ENCODE peak calls at places on chromosome 1, in six cellular contexts. S, K, O, U, P and J are unnamed samples.
A peak's percentile ranks its signal among the peaks of the same experiment; 100 is the strongest.

GRCh38 chr1:156864796-156865195 is 4.1 kb downstream of the NTRK1 start:
- DNase-seq in S (peak; percentile 39), K (no peak), O (no peak), U (no peak), P (no peak), J (no peak)

GRCh38 chr1:14875781-14876564 is 277.5 kb downstream of the KAZN start:
- DNase-seq in S (no peak), K (no peak), O (peak; percentile 15), U (no peak), P (no peak), J (peak; percentile 62)

GRCh38 chr1:170562644-170563338 is 30.8 kb downstream of the GORAB start:
- DNase-seq in S (peak; percentile 37), K (peak; percentile 49), O (no peak), U (peak; percentile 15), P (peak; percentile 44), J (peak; percentile 85)

GRCh38 chr1:87560961-87561360 is 232.3 kb downstream of the LMO4 start:
- DNase-seq in S (no peak), K (no peak), O (no peak), U (no peak), P (no peak), J (no peak)

GRCh38 chr1:55051621-55052020 is 12.3 kb downstream of the PCSK9 start:
- DNase-seq in S (no peak), K (no peak), O (no peak), U (no peak), P (no peak), J (no peak)

GRCh38 chr1:202249846-202250245 is 56.2 kb downstream of the LGR6 start:
- DNase-seq in S (no peak), K (no peak), O (no peak), U (no peak), P (no peak), J (no peak)

GRCh38 chr1:3948344-3948743 is 48.3 kb upstream of the C1orf174 start:
- DNase-seq in S (no peak), K (no peak), O (no peak), U (no peak), P (no peak), J (no peak)

GRCh38 chr1:4693891-4694290 is 39.5 kb downstream of the AJAP1 start:
- DNase-seq in S (no peak), K (no peak), O (no peak), U (no peak), P (no peak), J (no peak)

GRCh38 chr1:97143236-97143882 is 421.8 kb downstream of the PTBP2 start:
- DNase-seq in S (no peak), K (no peak), O (no peak), U (no peak), P (no peak), J (peak; percentile 28)

GRCh38 chr1:203934651-203935050 is 73.3 kb downstream of the SNRPE start:
- DNase-seq in S (no peak), K (no peak), O (no peak), U (no peak), P (no peak), J (no peak)

GRCh38 chr1:19597463-19598309 is 46.4 kb upstream of the NBL1 start:
- DNase-seq in S (peak; percentile 30), K (no peak), O (no peak), U (no peak), P (no peak), J (no peak)

GRCh38 chr1:214219916-214220315 is 61.0 kb upstream of the SMYD2 start:
- DNase-seq in S (peak; percentile 47), K (no peak), O (no peak), U (no peak), P (no peak), J (no peak)

GRCh38 chr1:108503062-108503740 is 53.1 kb downstream of the NBPF6 start:
- DNase-seq in S (peak; percentile 73), K (no peak), O (peak; percentile 12), U (no peak), P (no peak), J (peak; percentile 9)

GRCh38 chr1:109441105-109441504 is 14.9 kb upstream of the PSMA5 start:
- DNase-seq in S (no peak), K (no peak), O (no peak), U (no peak), P (no peak), J (no peak)

GRCh38 chr1:31019401-31019800 is 46.1 kb downstream of the PUM1 start:
- DNase-seq in S (no peak), K (no peak), O (no peak), U (no peak), P (no peak), J (no peak)

GRCh38 chr1:18154431-18155194 is 47.0 kb downstream of the IGSF21 start:
- DNase-seq in S (no peak), K (no peak), O (peak; percentile 25), U (no peak), P (no peak), J (no peak)

GRCh38 chr1:50422946-50423669 is at the start of gene DMRTA2:
- DNase-seq in S (peak; percentile 56), K (no peak), O (peak; percentile 97), U (no peak), P (no peak), J (no peak)

GRCh38 chr1:181117648-181118449 is 29.3 kb downstream of the IER5 start:
- DNase-seq in S (peak; percentile 73), K (peak; percentile 87), O (peak; percentile 59), U (no peak), P (no peak), J (peak; percentile 83)

GRCh38 chr1:20538760-20539551 is 13.4 kb upstream of the FAM43B start:
- DNase-seq in S (peak; percentile 13), K (no peak), O (no peak), U (no peak), P (no peak), J (no peak)

GRCh38 chr1:117093091-117093534 is 28.4 kb downstream of the TRIM45 start:
- DNase-seq in S (peak; percentile 40), K (no peak), O (peak; percentile 19), U (no peak), P (no peak), J (peak; percentile 96)

GRCh38 chr1:82177190-82177589 is 376.5 kb downstream of the ADGRL2 start:
- DNase-seq in S (no peak), K (no peak), O (no peak), U (no peak), P (no peak), J (no peak)

GRCh38 chr1:204102029-204102611 is 29.2 kb downstream of the SOX13 start:
- DNase-seq in S (no peak), K (no peak), O (no peak), U (no peak), P (no peak), J (no peak)

GRCh38 chr1:84250668-84251067 is 50.8 kb upstream of the SAMD13 start:
- DNase-seq in S (no peak), K (no peak), O (no peak), U (no peak), P (no peak), J (no peak)

GRCh38 chr1:84247425-84248220 is 53.9 kb upstream of the SAMD13 start:
- DNase-seq in S (peak; percentile 95), K (no peak), O (no peak), U (no peak), P (no peak), J (peak; percentile 71)

GRCh38 chr1:84246228-84246627 is 55.3 kb upstream of the SAMD13 start:
- DNase-seq in S (no peak), K (no peak), O (no peak), U (no peak), P (no peak), J (no peak)

GRCh38 chr1:84245566-84245965 is 55.9 kb upstream of the SAMD13 start:
- DNase-seq in S (no peak), K (no peak), O (no peak), U (no peak), P (no peak), J (no peak)
- H3K27ac ChIP-seq in S (no peak overlapping the region), K (no peak overlapping the region), O (no peak overlapping the region), U (no peak overlapping the region), P (no peak overlapping the region), J (no peak overlapping the region)

GRCh38 chr1:68780919-68781318 is 284.0 kb upstream of the DEPDC1 start:
- DNase-seq in S (no peak), K (no peak), O (no peak), U (no peak), P (no peak), J (no peak)

GRCh38 chr1:68788762-68789161 is 291.9 kb upstream of the DEPDC1 start:
- DNase-seq in S (no peak), K (no peak), O (no peak), U (no peak), P (no peak), J (no peak)

GRCh38 chr1:68777850-68778249 is 281.0 kb upstream of the DEPDC1 start:
- DNase-seq in S (no peak), K (no peak), O (no peak), U (no peak), P (no peak), J (no peak)

GRCh38 chr1:68785328-68785727 is 288.4 kb upstream of the DEPDC1 start:
- DNase-seq in S (no peak), K (no peak), O (no peak), U (no peak), P (no peak), J (no peak)

DNA sequence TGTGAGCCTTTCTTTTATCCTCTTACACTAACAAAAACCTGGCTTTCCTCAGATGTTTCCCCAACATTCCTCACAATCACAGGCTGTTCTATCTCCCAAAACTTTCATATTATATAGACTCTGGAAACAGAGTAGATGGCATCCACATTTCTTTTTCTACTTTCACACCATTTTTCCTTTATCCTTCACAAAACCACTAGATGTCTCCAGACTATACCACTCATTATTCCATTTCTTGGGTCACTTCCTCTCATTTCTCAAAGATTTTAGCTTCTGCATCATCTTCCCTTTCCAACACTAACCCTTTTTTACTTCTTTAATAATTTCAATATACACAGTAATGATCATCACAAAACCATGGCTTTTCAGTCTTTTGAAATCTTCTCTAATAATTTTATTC is 286.0 kb upstream of the DEPDC1 start:
- DNase-seq in S (no peak), K (no peak), O (no peak), U (no peak), P (no peak), J (no peak)
- TF ChIP-seq CTCF in S (no peak), K (no peak), O (peak; percentile 32), U (no peak), P (peak; percentile 15), J (peak; percentile 42)

DNA sequence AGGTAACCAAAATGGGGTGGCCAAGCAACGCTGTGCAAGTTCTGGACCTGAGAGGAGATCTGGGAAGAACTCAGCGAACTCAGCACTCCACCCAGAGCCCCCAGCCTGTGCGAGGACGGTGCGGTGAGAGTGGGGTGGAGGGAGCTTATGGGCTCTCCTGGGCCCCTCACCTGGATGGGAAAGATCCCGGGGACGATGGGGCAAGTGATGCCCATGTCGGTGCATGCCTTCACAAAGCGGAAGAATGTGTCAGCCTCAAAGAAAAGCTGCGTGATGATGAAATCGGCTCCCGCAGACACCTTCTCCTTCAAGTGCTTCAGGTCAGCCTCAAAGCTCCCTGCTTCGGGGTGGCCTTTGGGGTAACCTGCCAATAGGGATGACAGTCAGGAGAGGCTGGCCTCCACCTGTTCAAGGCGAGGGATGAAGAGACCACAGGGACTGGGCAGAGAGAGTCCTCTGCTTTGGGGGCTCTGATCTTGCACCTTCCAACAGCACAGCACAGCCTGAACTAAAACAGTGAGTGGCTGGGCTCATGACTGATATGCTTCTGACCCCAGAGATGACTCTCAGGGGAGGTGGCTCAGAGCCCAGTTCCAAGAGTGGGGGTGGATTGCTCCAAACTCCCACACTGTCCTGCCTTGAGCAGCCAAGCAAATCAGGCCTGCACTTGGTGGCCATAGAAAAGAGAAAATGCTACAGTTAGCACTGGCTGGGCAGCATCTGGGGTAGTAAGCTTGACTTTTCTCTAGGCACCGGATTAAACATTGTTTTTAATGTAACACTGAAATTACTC is 9.5 kb downstream of the MTHFR start:
- DNase-seq in S (no peak), K (no peak), O (no peak), U (no peak), P (peak; percentile 82), J (no peak)
- H3K27ac ChIP-seq in S (no peak overlapping the region), K (peak overlapping the region; percentile 67), O (no peak overlapping the region), U (peak overlapping the region; percentile 98), P (peak overlapping the region; percentile 98), J (no peak overlapping the region)

GRCh38 chr1:206975313-206975712 is 5.1 kb upstream of the FCAMR start:
- DNase-seq in S (no peak), K (no peak), O (no peak), U (no peak), P (no peak), J (no peak)
- TF ChIP-seq CTCF in S (no peak), K (no peak), O (no peak), U (no peak), P (no peak), J (no peak)